ENCODE peak calls at places on chromosomes 2 and 18, in four cellular contexts. I is AG10803, F is neural crest cell, R is A549. V is an unnamed sample.

GRCh38 chr2:238290079-238290478 is 1.7 kb upstream of the PER2 start:
- DNase-seq in I (no peak), F (no peak), R (peak), V (peak)

GRCh38 chr2:72991439-72991725 is 74.1 kb downstream of the EMX1 start:
- DNase-seq in I (no peak), F (no peak), R (no peak), V (no peak)

GRCh38 chr2:207503234-207503633 is 26.5 kb upstream of the CREB1 start:
- DNase-seq in I (peak), F (no peak), R (no peak), V (no peak)

GRCh38 chr18:28019425-28020108 is 157.4 kb downstream of the CDH2 start:
- DNase-seq in I (no peak), F (no peak), R (no peak), V (no peak)

GRCh38 chr2:48175254-48175653 is 269.0 kb upstream of the FBXO11 start:
- DNase-seq in I (peak), F (no peak), R (no peak), V (no peak)

GRCh38 chr2:44532031-44532430 is 170.3 kb downstream of the CAMKMT start:
- DNase-seq in I (no peak), F (no peak), R (no peak), V (no peak)

GRCh38 chr2:216285641-216286156 is 86.6 kb downstream of the MARCHF4 start:
- DNase-seq in I (no peak), F (no peak), R (no peak), V (no peak)

GRCh38 chr2:109247812-109248211 is 118.8 kb downstream of the SH3RF3 start:
- DNase-seq in I (peak), F (no peak), R (no peak), V (no peak)

GRCh38 chr2:8312861-8313768 is 368.7 kb upstream of the ID2 start:
- DNase-seq in I (no peak), F (no peak), R (no peak), V (peak)

GRCh38 chr2:237490805-237491194 is 3.7 kb downstream of the MLPH start:
- DNase-seq in I (no peak), F (no peak), R (no peak), V (no peak)

GRCh38 chr2:115880558-115880957 is 1438.1 kb downstream of the DPP10 start:
- DNase-seq in I (no peak), F (no peak), R (no peak), V (no peak)
- TF ChIP-seq CTCF in I (no peak), F (peak), R (no peak), V (no peak)

GRCh38 chr2:62938126-62938525 is 112.5 kb upstream of the OTX1 start:
- DNase-seq in I (peak), F (no peak), R (no peak), V (no peak)

GRCh38 chr2:62940697-62941096 is 109.9 kb upstream of the OTX1 start:
- DNase-seq in I (no peak), F (no peak), R (no peak), V (no peak)

GRCh38 chr2:62939735-62940491 is 110.7 kb upstream of the OTX1 start:
- DNase-seq in I (peak), F (no peak), R (no peak), V (no peak)

GRCh38 chr2:62944362-62944761 is 106.3 kb upstream of the OTX1 start:
- DNase-seq in I (no peak), F (no peak), R (no peak), V (no peak)

GRCh38 chr2:62941413-62941812 is 109.2 kb upstream of the OTX1 start:
- DNase-seq in I (no peak), F (no peak), R (no peak), V (no peak)
- TF ChIP-seq CTCF in I (no peak), F (no peak), R (no peak), V (no peak)

GRCh38 chr18:37318360-37319037 is 247.1 kb downstream of the CELF4 start:
- DNase-seq in I (no peak), F (no peak), R (no peak), V (no peak)

GRCh38 chr18:37327063-37327577 is 238.5 kb downstream of the CELF4 start:
- DNase-seq in I (no peak), F (no peak), R (no peak), V (no peak)

GRCh38 chr18:37320320-37320719 is 245.3 kb downstream of the CELF4 start:
- DNase-seq in I (no peak), F (no peak), R (no peak), V (no peak)

GRCh38 chr18:37321578-37322496 is 243.8 kb downstream of the CELF4 start:
- DNase-seq in I (no peak), F (no peak), R (no peak), V (no peak)

DNA sequence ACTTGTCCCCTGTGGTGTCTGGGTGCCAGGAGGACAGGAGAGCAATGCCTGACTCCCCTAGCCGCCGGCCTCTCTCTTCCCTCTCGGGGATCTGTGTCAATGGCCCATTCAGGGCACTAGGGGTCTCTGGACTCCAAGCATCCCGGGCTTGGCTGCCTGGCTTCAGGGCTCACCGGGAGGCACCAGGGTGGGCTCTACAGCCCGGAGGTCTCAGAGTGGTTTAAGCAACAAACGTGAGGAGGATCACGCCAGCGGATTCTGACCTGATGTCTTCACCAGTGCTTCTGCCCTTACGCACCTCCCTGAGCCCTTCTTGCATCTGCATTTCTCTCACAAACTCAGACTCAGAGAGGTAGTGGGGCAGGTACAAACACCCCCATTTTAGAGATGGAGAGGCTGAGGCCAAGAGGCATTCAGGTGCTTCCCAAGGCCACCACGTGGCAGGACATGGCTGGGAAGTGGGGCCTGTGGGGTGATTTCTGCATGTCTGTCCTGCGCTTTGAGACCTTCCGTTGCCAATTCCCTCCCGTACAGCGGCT is 243.0 kb downstream of the CELF4 start:
- DNase-seq in I (peak), F (peak), R (peak), V (peak)
- TF ChIP-seq CTCF in I (peak), F (peak), R (peak), V (peak)

DNA sequence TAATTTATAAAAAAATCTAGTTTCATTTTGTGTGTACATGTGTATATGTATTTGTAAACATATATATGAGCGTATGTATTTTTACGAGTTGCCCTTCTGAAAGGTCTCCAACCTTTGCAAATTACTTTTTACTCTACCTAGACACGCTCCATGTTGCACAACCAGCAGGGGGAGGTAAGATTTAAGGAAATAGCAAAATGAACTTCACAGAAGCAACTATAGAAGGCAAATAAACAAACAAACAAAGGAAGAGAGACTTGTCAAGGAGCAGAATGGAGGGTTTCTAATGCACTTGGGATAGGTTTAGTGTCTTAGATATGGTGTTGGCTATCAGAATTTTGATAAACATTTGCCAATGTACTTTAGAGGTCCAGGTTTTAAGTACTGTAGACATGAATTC is 820.5 kb upstream of the POU3F3 start:
- DNase-seq in I (no peak), F (no peak), R (no peak), V (no peak)
- TF ChIP-seq CTCF in I (peak), F (peak), R (peak), V (no peak)

GRCh38 chr2:225083276-225083675 is 41.0 kb upstream of the DOCK10 start:
- DNase-seq in I (no peak), F (no peak), R (no peak), V (no peak)

GRCh38 chr2:225090746-225091145 is 48.5 kb upstream of the DOCK10 start:
- DNase-seq in I (peak), F (no peak), R (no peak), V (no peak)

GRCh38 chr2:225086915-225087314 is 44.6 kb upstream of the DOCK10 start:
- DNase-seq in I (no peak), F (no peak), R (no peak), V (no peak)

GRCh38 chr2:225091336-225091735 is 49.1 kb upstream of the DOCK10 start:
- DNase-seq in I (peak), F (no peak), R (peak), V (no peak)

GRCh38 chr2:225086439-225086838 is 44.2 kb upstream of the DOCK10 start:
- DNase-seq in I (no peak), F (no peak), R (no peak), V (no peak)
- TF ChIP-seq CTCF in I (no peak), F (no peak), R (no peak), V (no peak)

DNA sequence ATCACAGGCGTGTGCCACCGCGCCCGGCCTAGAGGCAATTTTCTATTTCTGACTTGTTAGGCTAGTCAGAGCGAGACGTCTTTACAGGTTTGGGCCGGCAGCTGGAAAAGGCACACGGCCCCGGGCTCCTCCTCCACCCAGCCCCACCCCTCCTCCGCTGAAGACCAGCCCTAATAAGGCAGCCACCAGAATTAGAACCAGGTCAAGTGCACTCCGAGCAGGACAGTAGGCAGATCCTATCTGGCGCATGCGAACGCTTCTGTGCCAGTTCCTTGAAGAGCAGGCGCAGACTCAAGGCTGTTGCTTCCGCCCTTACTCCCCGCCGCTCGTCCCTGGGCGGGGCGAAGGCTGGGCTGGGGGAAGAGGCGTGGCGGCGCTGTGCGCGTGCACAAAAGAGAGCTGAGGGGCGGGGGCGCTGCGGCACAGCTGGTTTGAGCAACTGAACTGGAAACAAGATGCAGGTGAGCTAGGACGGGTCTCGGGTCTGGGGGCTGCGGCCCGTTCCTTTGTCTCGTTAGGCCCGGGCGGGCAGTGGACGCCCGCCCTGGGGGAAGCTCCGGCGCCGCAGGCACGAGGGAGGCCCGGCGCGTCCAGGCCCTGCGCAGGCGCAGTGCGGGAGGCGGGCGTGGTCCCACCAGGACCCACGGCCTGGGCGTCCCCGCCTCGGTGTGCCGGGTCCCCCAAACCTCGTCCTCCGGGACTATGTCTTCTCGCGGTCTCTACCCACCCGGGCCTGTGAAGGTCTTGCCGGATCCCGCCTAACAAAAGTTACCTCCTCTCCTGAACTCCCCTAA is at the start of gene PDCL3:
- DNase-seq in I (peak), F (peak), R (peak), V (peak)
- TF ChIP-seq CTCF in I (peak), F (peak), R (peak), V (no peak)